ENCODE peak calls at places on chromosomes 1 and 21, in five cellular contexts. D, R, M, N and W are unnamed samples.

GRCh38 chr1:38567401-38567800 is 292.2 kb downstream of the RRAGC start:
- DNase-seq in D (no peak), R (no peak), M (no peak), N (no peak), W (no peak)

GRCh38 chr1:215377736-215378135 is 189.4 kb upstream of the KCTD3 start:
- DNase-seq in D (no peak), R (no peak), M (peak; percentile 59), N (no peak), W (no peak)

GRCh38 chr1:64686828-64687724 is 57.8 kb upstream of the RAVER2 start:
- DNase-seq in D (peak; percentile 45), R (peak; percentile 73), M (peak; percentile 51), N (peak; percentile 32), W (no peak)

GRCh38 chr1:116357487-116357886 is 15.6 kb upstream of the ATP1A1 start:
- DNase-seq in D (no peak), R (no peak), M (no peak), N (no peak), W (no peak)

GRCh38 chr1:237226177-237226944 is 184.4 kb downstream of the RYR2 start:
- DNase-seq in D (no peak), R (no peak), M (no peak), N (no peak), W (no peak)

GRCh38 chr1:11888206-11888876 is 29.6 kb upstream of the NPPB start:
- DNase-seq in D (no peak), R (no peak), M (no peak), N (no peak), W (no peak)

GRCh38 chr1:243367314-243367713 is 111.5 kb downstream of the SDCCAG8 start:
- DNase-seq in D (no peak), R (no peak), M (no peak), N (no peak), W (no peak)

GRCh38 chr1:72115290-72115689 is 167.0 kb downstream of the NEGR1 start:
- DNase-seq in D (no peak), R (no peak), M (no peak), N (no peak), W (no peak)

GRCh38 chr21:46181436-46181835 is 2.8 kb downstream of the SPATC1L start:
- DNase-seq in D (no peak), R (no peak), M (no peak), N (no peak), W (no peak)

GRCh38 chr1:3070654-3071506 is 1.9 kb downstream of the PRDM16 start:
- DNase-seq in D (no peak), R (no peak), M (no peak), N (no peak), W (no peak)

GRCh38 chr1:12525311-12526181 is 92.5 kb downstream of the DHRS3 start:
- DNase-seq in D (no peak), R (peak; percentile 79), M (peak; percentile 45), N (peak; percentile 77), W (no peak)

DNA sequence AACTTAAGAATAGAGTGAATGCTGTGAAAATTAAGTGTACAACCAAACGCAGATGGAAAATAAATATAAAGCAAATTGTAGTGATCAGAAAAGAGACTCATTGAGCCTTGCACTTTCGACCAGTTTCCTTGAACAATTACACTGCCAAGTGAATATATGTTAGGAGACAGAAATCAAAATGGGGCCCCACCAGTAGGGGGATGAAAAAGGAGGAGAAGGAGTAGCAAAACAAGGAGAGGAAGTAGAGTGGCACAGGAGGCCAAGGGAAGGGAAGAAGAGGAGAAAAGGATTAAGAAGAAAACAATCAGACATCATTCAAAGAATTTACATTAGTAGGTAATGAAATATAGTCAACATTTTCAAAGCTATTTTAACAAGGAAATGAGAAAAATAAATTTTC is 1770.6 kb downstream of the PLA2G4A start:
- DNase-seq in D (no peak), R (no peak), M (no peak), N (no peak), W (no peak)
- TF ChIP-seq CTCF in D (no peak), R (no peak), M (no peak), N (no peak), W (no peak)

GRCh38 chr21:34724131-34724856 is 55.5 kb downstream of the CLIC6 start:
- DNase-seq in D (no peak), R (no peak), M (no peak), N (no peak), W (no peak)

GRCh38 chr21:34724857-34725195 is 56.0 kb downstream of the CLIC6 start:
- DNase-seq in D (no peak), R (no peak), M (peak; percentile 71), N (no peak), W (no peak)

GRCh38 chr21:34726627-34727337 is 58.0 kb downstream of the CLIC6 start:
- DNase-seq in D (no peak), R (no peak), M (no peak), N (no peak), W (no peak)

GRCh38 chr21:34728479-34728878 is 59.7 kb downstream of the CLIC6 start:
- DNase-seq in D (no peak), R (no peak), M (no peak), N (peak; percentile 70), W (no peak)

DNA sequence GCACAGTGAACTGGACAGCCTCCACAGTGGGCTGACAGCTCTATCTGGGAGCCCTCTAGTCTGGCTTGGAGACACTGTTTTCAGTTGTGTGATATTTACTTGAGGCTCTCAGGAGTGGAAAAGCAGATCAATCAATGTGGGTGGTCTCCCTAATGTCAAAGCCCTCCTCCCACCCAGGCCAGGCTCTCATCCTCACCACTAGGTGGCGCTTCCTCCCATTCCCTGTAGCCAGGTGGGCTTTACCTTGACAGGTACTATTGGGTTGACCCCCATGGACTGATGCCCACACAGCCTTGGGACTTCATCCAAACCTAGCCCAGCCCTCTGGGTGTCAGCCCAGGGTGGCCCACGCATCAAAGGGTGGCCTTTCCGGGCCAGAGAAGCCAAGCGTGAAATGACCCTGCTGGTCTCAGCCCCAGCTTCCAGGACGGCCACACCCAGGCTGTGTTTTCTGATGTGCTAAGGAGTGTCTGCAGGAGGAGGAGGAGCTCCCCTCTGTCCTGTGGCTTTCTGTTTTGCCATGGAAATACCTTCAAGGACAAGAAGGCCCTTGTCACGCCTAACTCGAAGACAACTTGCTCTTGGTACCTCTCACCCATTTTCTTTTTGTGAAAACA is 54.0 kb downstream of the CLIC6 start:
- DNase-seq in D (peak; percentile 38), R (no peak), M (no peak), N (peak; percentile 27), W (peak; percentile 21)
- TF ChIP-seq CTCF in D (peak; percentile 90), R (no peak), M (peak; percentile 33), N (peak; percentile 23), W (peak; percentile 71)

DNA sequence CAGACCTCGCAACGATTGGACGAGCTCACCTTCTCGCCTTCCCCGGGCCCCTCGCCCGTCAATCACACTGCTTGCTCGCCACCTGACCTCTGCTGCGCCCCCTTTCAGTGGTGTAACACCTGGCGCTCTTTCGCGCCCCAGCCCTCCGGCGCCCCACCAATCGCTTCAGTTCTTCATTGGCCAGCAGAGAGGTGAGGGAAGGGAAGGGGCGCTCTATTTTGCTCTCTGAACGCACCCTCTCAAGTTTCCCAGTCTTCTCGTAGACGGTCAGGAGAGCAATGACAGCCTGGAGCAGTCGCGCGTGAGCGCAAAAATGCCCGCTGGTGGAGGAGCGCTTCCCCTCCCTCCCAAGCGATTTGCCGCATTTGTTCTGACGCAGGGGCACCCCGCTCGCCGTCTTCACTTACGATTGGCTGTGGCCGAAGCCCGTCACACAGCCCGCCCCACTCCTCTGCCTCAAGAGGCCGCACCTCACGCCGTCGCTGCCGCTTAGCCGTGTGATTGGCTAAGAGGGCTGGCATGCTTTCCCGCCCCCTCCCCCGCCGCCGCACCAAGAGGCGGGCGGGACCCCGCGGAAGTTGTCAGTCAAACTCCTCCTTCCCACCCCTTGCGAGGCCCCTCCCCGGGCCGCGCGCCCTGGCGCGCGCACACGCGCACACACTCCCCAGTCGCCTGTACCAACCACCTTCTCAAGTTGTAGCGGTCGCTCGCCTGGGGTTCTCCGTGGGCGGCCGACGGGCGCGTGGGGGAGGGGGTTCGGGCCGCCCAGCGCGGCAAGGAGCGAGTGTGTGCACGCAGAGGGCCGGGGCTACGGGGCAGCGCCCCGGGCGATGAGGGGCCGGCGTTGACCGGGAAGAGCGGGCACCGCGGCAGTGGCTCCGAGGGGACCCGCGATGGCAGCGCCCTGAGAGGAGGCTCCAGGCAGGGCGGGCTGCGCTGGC is at the start of gene PPP2R5A:
- DNase-seq in D (peak; percentile 99), R (peak; percentile 100), M (peak; percentile 100), N (peak; percentile 99), W (peak; percentile 98)
- TF ChIP-seq CTCF in D (peak; percentile 73), R (peak; percentile 46), M (peak; percentile 26), N (no peak), W (peak; percentile 38)

GRCh38 chr1:52365091-52365745 is 787 bp downstream of the CC2D1B start:
- DNase-seq in D (peak; percentile 59), R (peak; percentile 60), M (peak; percentile 69), N (peak; percentile 63), W (peak; percentile 43)

GRCh38 chr1:52365746-52366516 is at the start of gene CC2D1B:
- DNase-seq in D (peak; percentile 98), R (peak; percentile 97), M (peak; percentile 94), N (peak; percentile 98), W (peak; percentile 99)

GRCh38 chr1:52366517-52366827 is 467 bp upstream of the CC2D1B start:
- DNase-seq in D (no peak), R (no peak), M (no peak), N (no peak), W (no peak)

GRCh38 chr1:52367272-52367671 is 1.3 kb upstream of the CC2D1B start:
- DNase-seq in D (no peak), R (no peak), M (no peak), N (no peak), W (no peak)

DNA sequence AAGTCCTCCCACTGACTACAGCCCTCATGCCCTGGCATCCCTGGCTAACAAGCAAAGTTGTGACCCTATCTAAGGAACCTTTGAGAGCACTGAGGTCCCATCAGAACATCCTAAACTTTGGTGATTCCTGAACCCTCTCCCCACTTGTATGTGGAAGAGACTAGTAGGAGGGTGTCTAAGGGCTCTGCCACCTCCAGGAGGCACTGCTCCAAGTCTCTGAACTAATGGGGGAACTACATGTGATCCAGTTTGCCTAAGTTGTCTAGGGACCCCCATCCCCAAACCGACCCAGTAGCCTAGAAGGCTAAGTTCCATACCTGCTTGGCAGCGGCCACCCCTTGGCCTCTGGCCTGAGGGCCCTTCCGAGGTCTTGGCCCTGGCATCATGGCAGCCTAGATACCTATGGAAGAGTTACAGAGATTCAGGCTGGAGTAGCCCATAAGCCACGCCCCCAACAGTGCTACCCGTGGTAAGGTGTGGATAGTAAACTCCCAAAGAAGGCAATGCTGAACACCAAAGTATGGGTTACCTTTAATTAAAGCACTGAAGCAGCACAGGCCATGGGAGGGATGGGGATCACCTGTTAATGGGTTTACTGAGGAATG is 1.7 kb downstream of the CC2D1B start:
- DNase-seq in D (peak; percentile 26), R (no peak), M (no peak), N (peak; percentile 29), W (no peak)
- TF ChIP-seq CTCF in D (peak; percentile 50), R (no peak), M (no peak), N (no peak), W (no peak)